ENCODE peak calls at places on chromosomes 12 and 14, in eight cellular contexts. S, A, M, Z, B, N, T and F are unnamed samples.

GRCh38 chr12:32302218-32302826 is 97.0 kb upstream of the FGD4 start:
- ATAC-seq in M (peak), A (no peak), B (peak), S (peak), N (peak), Z (peak), T (peak), F (peak)

GRCh38 chr12:41188058-41188840 is at the start of gene PDZRN4:
- ATAC-seq in S (peak), M (no peak), N (no peak), T (peak), B (no peak), A (no peak), Z (no peak), F (no peak)

GRCh38 chr14:35202195-35202594 is 79.8 kb downstream of the PRORP start:
- ATAC-seq in A (no peak), Z (no peak), B (no peak), T (no peak), S (no peak), N (no peak), M (no peak), F (no peak)

GRCh38 chr12:106030210-106031175 is 108.3 kb downstream of the NUAK1 start:
- ATAC-seq in N (no peak), S (no peak), Z (peak), T (peak), M (no peak), B (no peak), A (no peak), F (peak)

GRCh38 chr12:12449533-12450025 is 92.7 kb downstream of the BORCS5 start:
- ATAC-seq in A (no peak), T (no peak), B (peak), N (no peak), M (no peak), Z (no peak), S (peak), F (no peak)

GRCh38 chr14:94624537-94625352 is 12.6 kb downstream of the SERPINA3 start:
- ATAC-seq in N (no peak), S (peak), B (no peak), Z (no peak), T (no peak), A (no peak), M (no peak), F (no peak)

GRCh38 chr12:55715833-55716581 is at the start of gene BLOC1S1:
- ATAC-seq in S (peak), N (peak), Z (peak), M (peak), T (peak), A (peak), B (peak), F (peak)

GRCh38 chr12:92619730-92620684 is 82.8 kb upstream of the PLEKHG7 start:
- ATAC-seq in T (no peak), Z (no peak), M (no peak), A (no peak), N (no peak), B (no peak), S (no peak), F (no peak)

GRCh38 chr12:21756699-21757098 is 17.8 kb downstream of the KCNJ8 start:
- ATAC-seq in M (no peak), A (no peak), N (no peak), T (no peak), S (peak), Z (no peak), B (no peak), F (no peak)

GRCh38 chr12:54000105-54000773 is at the start of gene HOXC9:
- ATAC-seq in B (peak), M (no peak), N (peak), T (no peak), A (no peak), Z (no peak), S (peak), F (no peak)

GRCh38 chr12:96107236-96107635 is 71.8 kb upstream of the LTA4H start:
- ATAC-seq in S (no peak), A (no peak), T (no peak), Z (no peak), N (no peak), B (no peak), M (no peak), F (no peak)

GRCh38 chr12:108888031-108888430 is 8.1 kb downstream of the DAO start:
- ATAC-seq in T (no peak), S (peak), M (no peak), Z (no peak), B (no peak), N (no peak), A (no peak), F (no peak)

GRCh38 chr12:131559517-131560516 is 151.1 kb upstream of the SFSWAP start:
- ATAC-seq in T (peak), B (peak), A (no peak), M (no peak), Z (peak), N (peak), S (no peak), F (peak)

GRCh38 chr14:87712386-87713113 is 280.4 kb downstream of the GALC start:
- ATAC-seq in Z (no peak), N (no peak), A (no peak), T (no peak), S (no peak), M (no peak), B (peak), F (no peak)

GRCh38 chr14:71403673-71404072 is 496.4 kb downstream of the PCNX1 start:
- ATAC-seq in S (peak), A (peak), Z (peak), M (peak), B (peak), T (peak), N (peak), F (peak)

GRCh38 chr12:50862316-50862715 is 19.6 kb downstream of the TMPRSS12 start:
- ATAC-seq in T (no peak), B (no peak), N (no peak), Z (no peak), S (no peak), M (no peak), A (no peak), F (no peak)

GRCh38 chr12:51171884-51172514 is 936 bp downstream of the TFCP2 start:
- ATAC-seq in B (peak), Z (peak), S (peak), A (no peak), N (peak), M (no peak), T (peak), F (peak)

GRCh38 chr12:31118347-31118830 is 44.7 kb downstream of the DDX11 start:
- ATAC-seq in T (peak), A (peak), N (peak), Z (peak), S (peak), M (peak), B (peak), F (peak)

GRCh38 chr12:68912916-68913315 is 20.1 kb downstream of the CPM start:
- ATAC-seq in M (no peak), S (no peak), A (no peak), T (no peak), N (peak), B (no peak), Z (no peak), F (no peak)

GRCh38 chr14:104676130-104676693 is 13.2 kb upstream of the INF2 start:
- ATAC-seq in A (no peak), N (no peak), T (no peak), S (no peak), Z (no peak), M (no peak), B (no peak), F (no peak)

GRCh38 chr12:14418526-14418925 is 53.0 kb downstream of the ATF7IP start:
- ATAC-seq in A (peak), T (peak), N (no peak), Z (peak), S (peak), M (peak), B (no peak), F (no peak)

GRCh38 chr12:11497995-11498394 is 102.6 kb upstream of the PRB2 start:
- ATAC-seq in A (no peak), M (no peak), T (no peak), B (no peak), S (no peak), Z (no peak), N (no peak), F (no peak)

GRCh38 chr12:58883576-58884334 is 36.5 kb downstream of the LRIG3 start:
- ATAC-seq in B (no peak), A (no peak), M (no peak), T (no peak), S (no peak), Z (no peak), N (no peak), F (no peak)

GRCh38 chr14:95774265-95775160 is 60.6 kb upstream of the TCL1A start:
- ATAC-seq in N (peak), B (peak), Z (no peak), M (no peak), A (no peak), T (no peak), S (peak), F (no peak)

GRCh38 chr12:6775775-6776174 is 3.5 kb downstream of the LAG3 start:
- ATAC-seq in S (no peak), N (no peak), A (no peak), T (no peak), B (peak), Z (no peak), M (no peak), F (no peak)

GRCh38 chr12:2152134-2152533 is 99.3 kb downstream of the CACNA1C start:
- ATAC-seq in Z (peak), M (no peak), S (no peak), N (no peak), T (no peak), A (no peak), B (no peak), F (peak)

GRCh38 chr12:2372735-2373134 is 319.9 kb downstream of the CACNA1C start:
- ATAC-seq in T (no peak), S (no peak), M (no peak), N (no peak), A (no peak), B (no peak), Z (no peak), F (no peak)

GRCh38 chr14:50813544-50813863 is 17.5 kb downstream of the NIN start:
- ATAC-seq in T (peak), M (peak), N (no peak), A (peak), B (no peak), Z (peak), S (no peak), F (peak)

GRCh38 chr12:118900954-118901353 is 80.4 kb upstream of the SRRM4 start:
- ATAC-seq in T (no peak), B (no peak), N (no peak), S (no peak), A (no peak), M (no peak), Z (no peak), F (no peak)

GRCh38 chr12:53961025-53961761 is 6.5 kb downstream of the HOXC12 start:
- ATAC-seq in N (no peak), A (no peak), T (no peak), M (no peak), S (peak), B (peak), Z (no peak), F (no peak)

GRCh38 chr12:14896477-14897184 is 11.0 kb upstream of the MGP start:
- ATAC-seq in B (no peak), S (no peak), Z (no peak), N (no peak), M (no peak), T (no peak), A (no peak), F (no peak)

GRCh38 chr12:24306001-24306400 is 356.5 kb upstream of the SOX5 start:
- ATAC-seq in S (no peak), Z (no peak), N (no peak), A (no peak), M (no peak), B (no peak), T (no peak), F (no peak)

GRCh38 chr12:18430425-18431048 is 169.2 kb downstream of the PIK3C2G start:
- ATAC-seq in A (no peak), Z (no peak), B (peak), T (no peak), S (peak), N (peak), M (no peak), F (no peak)

GRCh38 chr12:1587927-1588573 is 6.3 kb downstream of the FBXL14 start:
- ATAC-seq in N (no peak), A (peak), S (no peak), B (no peak), Z (no peak), T (peak), M (no peak), F (no peak)

GRCh38 chr12:6541371-6542165 is 7.3 kb downstream of the GAPDH start:
- ATAC-seq in A (no peak), B (peak), N (no peak), T (no peak), Z (no peak), M (no peak), S (no peak), F (no peak)

GRCh38 chr14:97331058-97331457 is 533.9 kb downstream of the VRK1 start:
- ATAC-seq in N (no peak), Z (no peak), T (no peak), M (no peak), S (no peak), A (no peak), B (no peak), F (no peak)

GRCh38 chr12:104515899-104516298 is 59.2 kb downstream of the CHST11 start:
- ATAC-seq in B (no peak), Z (no peak), T (no peak), M (no peak), A (no peak), S (peak), N (no peak), F (no peak)

GRCh38 chr12:123578243-123578642 is 6.1 kb upstream of the TMED2 start:
- ATAC-seq in N (no peak), B (no peak), Z (no peak), A (no peak), M (no peak), T (no peak), S (no peak), F (no peak)

GRCh38 chr14:24430682-24431568 is 1.2 kb downstream of the KHNYN start:
- ATAC-seq in B (peak), S (peak), Z (peak), N (no peak), A (peak), T (peak), M (peak), F (peak)